ENCODE peak calls at places on chromosomes 12 and 14, in five cellular contexts. J is left lung; X is mammary epithelial cell; Y is right lobe of liver; U is naive thymus-derived CD4-positive, alpha-beta T cell. A is an unnamed sample. For H3K27me3, the result is how much of the 10 kb centered on the place peaks cover.

GRCh38 chr12:82057770-82058169 is 298.6 kb upstream of the PPFIA2 start:
- DNase-seq in J (no peak), X (peak), Y (no peak), U (no peak), A (no peak)

GRCh38 chr12:120119395-120119973 is 2.9 kb upstream of the RAB35 start:
- DNase-seq in J (no peak), X (peak), Y (no peak), U (no peak), A (no peak)

GRCh38 chr12:93699271-93700141 is 22.3 kb downstream of the CRADD start:
- DNase-seq in J (no peak), X (peak), Y (no peak), U (no peak), A (peak)

GRCh38 chr12:127588224-127588623 is 678.7 kb upstream of the TMEM132C start:
- DNase-seq in J (no peak), X (peak), Y (no peak), U (no peak), A (no peak)

GRCh38 chr12:100185361-100185894 is 15.2 kb upstream of the ACTR6 start:
- DNase-seq in J (no peak), X (no peak), Y (no peak), U (no peak), A (no peak)

GRCh38 chr14:81275995-81276698 is 55.4 kb upstream of the GTF2A1 start:
- DNase-seq in J (no peak), X (no peak), Y (no peak), U (no peak), A (no peak)

GRCh38 chr12:47732504-47732903 is 7.2 kb upstream of the ENDOU start:
- DNase-seq in J (no peak), X (no peak), Y (no peak), U (no peak), A (no peak)

GRCh38 chr12:96434107-96434506 is 33.9 kb upstream of the CDK17 start:
- DNase-seq in J (no peak), X (no peak), Y (no peak), U (peak), A (no peak)

GRCh38 chr12:13165578-13166120 is 30.9 kb upstream of the EMP1 start:
- DNase-seq in J (peak), X (peak), Y (peak), U (peak), A (no peak)

GRCh38 chr14:106174206-106174605 is 647.8 kb downstream of the TMEM121 start:
- DNase-seq in J (no peak), X (no peak), Y (no peak), U (peak), A (no peak)

GRCh38 chr12:90393089-90393488 is 561.9 kb downstream of the CCER1 start:
- DNase-seq in J (no peak), X (no peak), Y (no peak), U (no peak), A (no peak)

GRCh38 chr12:90396556-90396955 is 558.4 kb downstream of the CCER1 start:
- DNase-seq in J (no peak), X (no peak), Y (no peak), U (no peak), A (no peak)

GRCh38 chr12:90393654-90394053 is 561.3 kb downstream of the CCER1 start:
- DNase-seq in J (no peak), X (no peak), Y (no peak), U (no peak), A (no peak)

GRCh38 chr12:90390947-90391346 is 564.0 kb downstream of the CCER1 start:
- DNase-seq in J (no peak), X (no peak), Y (no peak), U (no peak), A (no peak)
- H3K4me3 ChIP-seq in J (no peak), X (no peak), Y (no peak), U (no peak), A (no peak)

DNA sequence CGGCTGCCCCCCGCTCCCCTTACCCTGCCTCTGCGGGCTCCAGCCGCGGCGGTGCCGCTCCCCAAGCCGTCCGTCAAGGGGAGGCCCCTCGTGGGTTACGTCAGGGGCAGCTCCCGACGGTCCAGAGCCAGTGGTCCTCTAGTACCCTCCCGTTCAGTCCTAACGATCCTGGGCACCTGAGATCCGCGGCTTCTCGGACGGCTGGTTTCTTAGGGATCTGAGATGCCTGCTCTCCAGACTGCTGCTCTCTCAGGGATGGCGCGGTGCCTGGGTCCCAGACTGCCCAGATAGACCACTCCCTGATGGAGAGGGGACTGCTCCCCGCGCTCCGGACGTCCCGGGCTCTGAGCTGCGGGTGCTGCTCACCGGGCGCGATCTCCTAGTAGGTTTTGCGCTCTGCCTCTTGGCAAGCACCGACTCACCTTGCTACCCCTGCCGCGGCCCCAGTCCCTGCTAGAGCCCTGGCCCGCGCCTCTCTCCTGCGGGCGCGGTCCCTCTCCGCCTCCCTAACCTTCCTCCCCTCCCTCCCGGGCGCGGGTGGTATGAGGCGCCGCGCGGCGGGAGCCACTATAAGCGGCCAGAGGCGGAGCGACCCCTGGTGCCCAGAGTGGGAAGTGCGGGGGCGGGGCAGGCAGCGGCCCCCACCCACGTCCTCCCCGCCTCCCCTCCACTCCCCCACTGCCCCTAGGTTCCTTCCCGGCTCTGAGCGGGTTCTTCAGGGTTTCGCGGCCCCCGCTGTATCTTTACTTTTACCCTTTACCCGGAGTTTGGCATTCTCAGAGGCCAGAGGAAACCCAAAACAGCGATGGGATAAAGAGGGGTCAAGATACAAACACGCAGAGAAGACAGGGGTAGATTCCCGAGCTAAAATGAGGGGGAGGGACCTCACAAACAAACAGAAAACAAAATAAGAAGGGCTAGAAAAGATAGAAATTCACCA is at the start of gene C1QL4:
- DNase-seq in J (peak), X (peak), Y (peak), U (peak), A (peak)
- H3K27me3 ChIP-seq in J (half or more), X (under half), Y (under half), U (under half), A (half or more)

GRCh38 chr12:31603546-31604009 is 12.6 kb upstream of the DENND5B start:
- DNase-seq in J (no peak), X (no peak), Y (no peak), U (no peak), A (no peak)
- H3K4me3 ChIP-seq in J (no peak), X (no peak), Y (no peak), U (no peak), A (no peak)

GRCh38 chr12:54016051-54016450 is 7.3 kb downstream of the HOXC8 start:
- DNase-seq in J (no peak), X (no peak), Y (no peak), U (no peak), A (no peak)

GRCh38 chr12:54015210-54015931 is 6.6 kb downstream of the HOXC8 start:
- DNase-seq in J (no peak), X (no peak), Y (no peak), U (no peak), A (no peak)

GRCh38 chr12:54017845-54018607 is 9.2 kb downstream of the HOXC8 start:
- DNase-seq in J (peak), X (peak), Y (peak), U (peak), A (peak)

GRCh38 chr12:54017027-54017788 is 8.4 kb downstream of the HOXC8 start:
- DNase-seq in J (no peak), X (peak), Y (no peak), U (no peak), A (peak)

DNA sequence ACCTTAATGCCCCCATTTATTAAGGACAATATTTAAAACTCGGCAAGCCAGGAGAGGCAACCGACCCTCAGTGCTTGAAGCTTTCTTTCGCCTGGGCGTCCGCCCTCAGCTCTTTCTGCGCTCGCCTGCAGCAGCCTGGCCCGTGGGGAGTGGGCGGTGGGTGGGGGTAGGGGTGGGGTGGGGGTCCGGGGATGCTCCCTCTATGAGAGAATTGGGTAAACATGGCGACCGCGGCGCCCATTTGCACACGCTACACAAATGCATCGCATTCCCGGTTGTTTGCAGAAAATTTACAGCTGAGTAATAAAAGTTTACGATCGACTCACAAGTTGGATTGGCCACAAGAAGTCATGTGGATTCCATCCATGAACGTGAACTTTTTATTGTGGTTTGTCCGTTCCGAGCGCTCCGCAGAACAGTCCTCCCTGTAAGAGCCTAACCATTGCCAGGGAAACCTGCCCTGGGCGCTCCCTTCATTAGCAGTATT is 7.7 kb downstream of the HOXC8 start:
- DNase-seq in J (no peak), X (peak), Y (no peak), U (no peak), A (no peak)
- H3K27me3 ChIP-seq in J (half or more), X (under half), Y (half or more), U (half or more), A (half or more)

GRCh38 chr12:68805592-68806120 is 2.3 kb upstream of the MDM2 start:
- DNase-seq in J (no peak), X (peak), Y (no peak), U (no peak), A (no peak)
- H3K4me3 ChIP-seq in J (no peak), X (no peak), Y (peak), U (no peak), A (peak)

GRCh38 chr12:4044736-4045432 is 171.7 kb upstream of the PARP11 start:
- DNase-seq in J (no peak), X (no peak), Y (no peak), U (no peak), A (no peak)

GRCh38 chr12:4041191-4041885 is 168.1 kb upstream of the PARP11 start:
- DNase-seq in J (no peak), X (peak), Y (no peak), U (no peak), A (no peak)

GRCh38 chr12:4046150-4046845 is 173.1 kb upstream of the PARP11 start:
- DNase-seq in J (no peak), X (no peak), Y (no peak), U (no peak), A (no peak)

GRCh38 chr12:4045433-4045760 is 172.2 kb upstream of the PARP11 start:
- DNase-seq in J (no peak), X (no peak), Y (no peak), U (no peak), A (no peak)

DNA sequence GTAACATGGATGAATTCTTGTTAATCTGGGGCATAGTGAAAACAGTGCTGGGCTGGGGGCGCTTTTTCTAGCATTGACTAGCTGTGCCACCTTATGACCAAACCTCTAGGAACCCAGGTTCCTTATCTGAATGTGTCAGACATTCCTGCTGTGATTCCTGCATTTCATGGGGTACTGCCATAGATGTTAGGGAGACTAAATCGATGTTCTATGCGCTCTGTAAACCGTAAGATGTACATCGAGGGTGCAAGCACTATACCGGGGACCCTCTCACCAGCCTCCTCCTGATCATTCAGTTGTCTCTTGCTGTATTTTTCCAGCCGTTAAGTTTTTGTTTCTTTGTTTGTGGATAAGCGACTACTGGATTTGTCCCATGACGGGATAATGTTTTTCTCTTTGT is 170.9 kb upstream of the PARP11 start:
- DNase-seq in J (no peak), X (no peak), Y (no peak), U (no peak), A (no peak)
- H3K27me3 ChIP-seq in J (under half), X (under half), Y (under half), U (under half), A (under half)

GRCh38 chr12:39619316-39619659 is 315 bp downstream of the ABCD2 start:
- DNase-seq in J (no peak), X (no peak), Y (no peak), U (no peak), A (no peak)
- H3K4me3 ChIP-seq in J (peak), X (peak), Y (peak), U (peak), A (peak)

A was measured in H7.